ENCODE peak calls at places on chromosomes 3 and 15, in seven cellular contexts. F is A549; O is aorta; A is HCT116; I is CD4-positive, alpha-beta T cell; B is mammary epithelial cell; L is cardiac muscle cell. T is an unnamed sample.

GRCh38 chr15:82966671-82967071 is 14.2 kb upstream of the HOMER2 start:
- DNase-seq in F (no peak), O (no peak), A (no peak), I (no peak), B (no peak), L (no peak), T (no peak)

GRCh38 chr15:48802867-48803266 is 8.0 kb downstream of the CEP152 start:
- DNase-seq in F (no peak), O (no peak), A (no peak), I (no peak), B (peak; percentile 87), L (no peak), T (no peak)

GRCh38 chr3:116000315-116000714 is 377.0 kb downstream of the GAP43 start:
- DNase-seq in F (peak; percentile 39), O (no peak), A (peak; percentile 36), I (no peak), B (peak; percentile 95), L (no peak), T (no peak)

GRCh38 chr15:51801391-51801835 is 28.0 kb upstream of the TMOD3 start:
- DNase-seq in F (peak; percentile 62), O (no peak), A (peak; percentile 33), I (no peak), B (no peak), L (peak; percentile 45), T (no peak)

GRCh38 chr3:101117473-101117872 is 124.3 kb upstream of the ABI3BP start:
- DNase-seq in F (no peak), O (no peak), A (no peak), I (no peak), B (no peak), L (no peak), T (no peak)

GRCh38 chr15:60358935-60359672 is 38.7 kb downstream of the ANXA2 start:
- DNase-seq in F (no peak), O (no peak), A (no peak), I (no peak), B (no peak), L (no peak), T (no peak)

GRCh38 chr3:128270559-128271492 is 117.5 kb downstream of the EEFSEC start:
- DNase-seq in F (no peak), O (no peak), A (no peak), I (no peak), B (peak; percentile 70), L (no peak), T (no peak)

GRCh38 chr3:4741404-4742307 is 237.6 kb upstream of the BHLHE40 start:
- DNase-seq in F (peak; percentile 92), O (peak; percentile 79), A (peak; percentile 83), I (no peak), B (peak; percentile 98), L (no peak), T (no peak)

DNA sequence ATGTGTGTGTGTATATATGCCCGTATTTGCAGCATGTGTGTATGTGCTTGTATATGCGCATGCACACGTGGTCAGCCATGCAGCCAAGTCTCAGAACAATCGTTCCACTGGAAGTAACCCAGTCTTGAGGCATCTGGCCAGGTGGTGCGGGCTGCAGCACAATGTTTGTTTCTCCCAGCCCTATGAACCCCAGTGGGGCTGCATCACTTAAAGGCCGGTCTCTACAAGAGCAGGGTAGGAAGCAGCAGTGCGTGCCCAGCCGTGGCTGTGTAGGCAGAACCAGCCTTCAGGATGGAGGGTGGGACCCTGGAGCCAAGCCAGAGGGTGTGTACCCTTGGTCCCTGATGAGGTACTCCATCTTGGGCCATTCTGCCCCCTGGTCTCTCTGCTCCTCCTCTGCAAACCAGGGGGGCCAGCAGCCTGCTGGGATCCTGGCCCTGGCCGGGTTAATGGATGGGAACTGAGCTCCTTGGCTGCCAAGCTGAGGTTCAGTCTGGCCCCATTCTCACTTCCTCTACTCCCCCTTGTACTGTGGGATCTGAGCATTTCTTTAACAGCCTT is 11.8 kb downstream of the KLF13 start:
- DNase-seq in F (no peak), O (no peak), A (no peak), I (no peak), B (no peak), L (no peak), T (no peak)
- H3K27ac ChIP-seq in F (peak overlapping the region; percentile 52), O (no peak overlapping the region), A (no peak overlapping the region), I (peak overlapping the region; percentile 86), B (peak overlapping the region; percentile 82), L (no peak overlapping the region), T (peak overlapping the region; percentile 73)

DNA sequence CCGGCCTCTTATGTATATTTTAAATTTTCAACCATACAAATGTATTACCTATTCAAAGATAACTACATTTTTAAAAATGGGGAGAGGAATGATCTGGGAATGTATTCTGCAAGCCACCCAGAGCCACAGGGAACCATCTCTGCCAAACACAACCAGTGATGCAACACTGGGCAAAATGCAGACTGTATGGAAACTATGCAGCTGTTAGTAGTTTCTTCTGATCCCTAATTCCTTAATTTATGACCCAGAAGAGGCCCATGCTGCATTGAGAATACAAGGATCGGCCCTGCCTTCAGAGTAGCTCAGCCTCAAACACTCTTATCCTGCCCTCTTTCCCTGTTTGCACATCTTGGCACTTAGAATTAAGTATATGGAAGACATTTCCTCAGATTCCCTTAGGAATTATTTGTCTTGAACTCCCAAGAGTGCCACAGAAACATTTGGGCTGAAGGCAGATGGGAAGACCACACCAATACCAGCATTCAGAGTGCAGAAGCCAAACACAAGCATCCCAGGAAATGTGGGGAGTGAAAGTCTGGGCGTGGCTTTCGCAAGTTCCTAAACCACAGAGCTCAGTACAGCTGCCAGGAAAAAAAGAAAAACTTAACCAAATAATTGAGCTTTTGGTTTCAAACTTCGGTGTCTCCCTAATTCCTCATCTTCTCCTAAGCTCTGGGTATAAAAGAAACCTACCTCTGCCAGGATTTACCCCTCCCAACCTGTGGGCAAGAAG is 5.3 kb downstream of the SNUPN start:
- DNase-seq in F (no peak), O (no peak), A (no peak), I (no peak), B (peak; percentile 30), L (no peak), T (no peak)
- H3K27ac ChIP-seq in F (peak overlapping the region; percentile 61), O (peak overlapping the region; percentile 70), A (no peak overlapping the region), I (no peak overlapping the region), B (peak overlapping the region; percentile 64), L (no peak overlapping the region), T (no peak overlapping the region)

DNA sequence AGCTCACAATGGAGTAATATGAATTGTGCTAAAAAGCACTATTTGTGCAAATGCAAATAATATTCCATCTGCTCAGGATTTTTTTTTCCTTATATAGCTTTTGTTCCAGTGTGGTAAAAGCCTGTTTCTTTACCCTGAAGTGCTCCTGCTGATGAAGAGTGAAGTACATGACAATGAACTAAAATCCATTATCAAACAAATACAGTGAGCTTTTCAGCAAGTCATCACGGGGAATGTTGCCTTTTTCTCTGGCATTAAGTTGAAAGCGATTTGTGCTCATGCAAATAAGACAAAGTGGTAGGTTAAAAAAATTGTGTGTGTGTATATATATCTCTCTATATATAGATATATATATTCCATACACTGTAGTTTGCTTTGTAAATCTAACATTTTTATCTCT is 28.6 kb upstream of the CCDC39 start:
- DNase-seq in F (no peak), O (no peak), A (no peak), I (no peak), B (no peak), L (no peak), T (no peak)
- H3K27ac ChIP-seq in F (no peak overlapping the region), O (no peak overlapping the region), A (no peak overlapping the region), I (no peak overlapping the region), B (no peak overlapping the region), L (no peak overlapping the region), T (no peak overlapping the region)

GRCh38 chr3:16848007-16848406 is 36.7 kb upstream of the PLCL2 start:
- DNase-seq in F (no peak), O (no peak), A (no peak), I (no peak), B (no peak), L (no peak), T (no peak)

GRCh38 chr3:16849240-16849639 is 35.5 kb upstream of the PLCL2 start:
- DNase-seq in F (no peak), O (no peak), A (no peak), I (peak; percentile 62), B (no peak), L (peak; percentile 41), T (peak; percentile 55)

GRCh38 chr3:16844771-16845170 is 40.0 kb upstream of the PLCL2 start:
- DNase-seq in F (no peak), O (no peak), A (no peak), I (no peak), B (no peak), L (no peak), T (no peak)

GRCh38 chr3:16846373-16847078 is 38.2 kb upstream of the PLCL2 start:
- DNase-seq in F (no peak), O (no peak), A (no peak), I (no peak), B (no peak), L (no peak), T (no peak)

DNA sequence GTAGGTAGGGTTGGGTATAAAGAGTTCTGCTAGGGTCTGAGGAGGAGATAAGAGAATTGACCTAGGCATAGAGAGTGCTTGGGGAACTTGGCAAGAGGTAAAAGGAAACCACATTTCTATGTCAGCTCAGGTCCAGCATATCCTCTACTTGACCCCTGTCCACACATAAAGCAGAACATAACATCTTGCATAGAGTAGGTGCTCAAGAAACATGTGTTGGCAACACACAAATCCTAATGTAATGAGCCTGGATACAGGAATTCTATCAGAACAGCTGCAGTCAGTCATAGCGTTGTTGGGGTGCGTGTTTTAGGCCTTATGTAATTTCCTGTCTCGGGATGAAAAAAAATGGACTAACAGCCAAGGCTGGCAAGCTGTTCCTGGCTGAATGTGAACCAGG is 35.0 kb upstream of the PLCL2 start:
- DNase-seq in F (no peak), O (no peak), A (no peak), I (no peak), B (no peak), L (no peak), T (no peak)
- H3K27ac ChIP-seq in F (no peak overlapping the region), O (no peak overlapping the region), A (no peak overlapping the region), I (no peak overlapping the region), B (no peak overlapping the region), L (no peak overlapping the region), T (peak overlapping the region; percentile 35)

DNA sequence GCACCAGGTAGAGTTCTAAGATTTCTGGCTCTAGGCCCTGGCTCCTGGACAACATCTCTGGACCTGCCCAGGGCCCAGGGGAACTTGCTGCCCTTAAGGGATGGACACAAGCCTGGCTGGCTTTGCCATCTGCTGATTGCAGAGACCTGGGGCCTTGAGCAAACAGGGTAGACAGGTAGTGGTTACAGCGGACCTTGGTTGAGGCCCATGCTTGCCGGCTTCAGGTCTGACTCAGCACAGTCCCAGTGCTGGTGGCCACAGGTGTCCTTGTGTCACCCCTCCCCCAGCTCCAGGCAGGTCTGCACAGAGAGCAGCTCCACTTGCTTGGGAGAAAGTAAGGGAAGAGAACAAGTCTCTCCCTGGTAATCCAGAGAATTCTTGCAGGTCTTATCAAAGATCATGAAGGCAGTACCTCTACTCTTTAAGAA is 15.9 kb upstream of the ACTL6A start:
- DNase-seq in F (no peak), O (no peak), A (no peak), I (no peak), B (peak; percentile 87), L (no peak), T (no peak)
- H3K27ac ChIP-seq in F (no peak overlapping the region), O (no peak overlapping the region), A (no peak overlapping the region), I (no peak overlapping the region), B (peak overlapping the region; percentile 25), L (no peak overlapping the region), T (no peak overlapping the region)

T was measured in CD4-positive, CD25-positive, alpha-beta regulatory T cell.